ENCODE peak calls at places on chromosomes 2 and 18, in ten cellular contexts. O, P, K, B, D, T, W, M, S and J are unnamed samples.

GRCh38 chr2:10384089-10384734 is 63.9 kb downstream of the ODC1 start:
- DNase-seq in O (no peak), P (no peak), K (no peak), B (no peak), D (no peak), T (no peak), W (no peak), M (no peak), S (no peak), J (no peak)

GRCh38 chr2:24015562-24016375 is 5.9 kb downstream of the MFSD2B start:
- DNase-seq in O (peak), P (no peak), K (no peak), B (no peak), D (no peak), T (no peak), W (peak), M (no peak), S (no peak), J (peak)

GRCh38 chr2:66171530-66171929 is 263.4 kb upstream of the MEIS1 start:
- DNase-seq in O (no peak), P (no peak), K (no peak), B (no peak), D (no peak), T (no peak), W (no peak), M (no peak), S (no peak), J (no peak)

GRCh38 chr18:74249181-74249968 is 42.4 kb downstream of the CYB5A start:
- DNase-seq in O (no peak), P (no peak), K (no peak), B (no peak), D (peak), T (no peak), W (peak), M (no peak), S (no peak), J (no peak)

GRCh38 chr18:8982416-8983183 is 119.9 kb upstream of the NDUFV2 start:
- DNase-seq in O (no peak), P (peak), K (peak), B (no peak), D (peak), T (peak), W (peak), M (no peak), S (no peak), J (peak)

GRCh38 chr2:219983836-219984235 is 356.4 kb downstream of the SLC4A3 start:
- DNase-seq in O (no peak), P (no peak), K (no peak), B (no peak), D (no peak), T (no peak), W (no peak), M (no peak), S (no peak), J (no peak)

GRCh38 chr18:57404345-57404744 is 30.8 kb upstream of the ONECUT2 start:
- DNase-seq in O (no peak), P (no peak), K (no peak), B (no peak), D (no peak), T (no peak), W (no peak), M (no peak), S (no peak), J (no peak)

GRCh38 chr2:136129601-136130000 is 11.7 kb upstream of the CXCR4 start:
- DNase-seq in O (no peak), P (peak), K (peak), B (no peak), D (no peak), T (no peak), W (no peak), M (no peak), S (no peak), J (no peak)

GRCh38 chr2:188024811-188025210 is 266.9 kb upstream of the GULP1 start:
- DNase-seq in O (no peak), P (no peak), K (no peak), B (no peak), D (no peak), T (no peak), W (no peak), M (no peak), S (no peak), J (no peak)

GRCh38 chr2:217731805-217732204 is 271.0 kb downstream of the TNS1 start:
- DNase-seq in O (no peak), P (no peak), K (no peak), B (no peak), D (no peak), T (no peak), W (no peak), M (no peak), S (no peak), J (no peak)

GRCh38 chr2:178345951-178346350 is 105.0 kb downstream of the PRKRA start:
- DNase-seq in O (no peak), P (no peak), K (no peak), B (no peak), D (no peak), T (no peak), W (no peak), M (no peak), S (no peak), J (peak)